ENCODE peak calls at places on chromosome 10, in four cellular contexts. P, X, S and J are unnamed samples.

GRCh38 chr10:72315611-72316385 is 38.9 kb downstream of the DNAJB12 start:
- DNase-seq in P (no peak), X (no peak), S (no peak), J (no peak)

GRCh38 chr10:6347391-6347951 is 144.7 kb downstream of the PFKFB3 start:
- DNase-seq in P (no peak), X (peak), S (no peak), J (no peak)

GRCh38 chr10:51937313-51937712 is 237.9 kb upstream of the CSTF2T start:
- DNase-seq in P (no peak), X (no peak), S (no peak), J (no peak)

GRCh38 chr10:59463909-59464308 is 101.6 kb upstream of the FAM13C start:
- DNase-seq in P (no peak), X (no peak), S (no peak), J (no peak)

GRCh38 chr10:129442866-129443265 is 24.2 kb upstream of the MGMT start:
- DNase-seq in P (no peak), X (no peak), S (no peak), J (no peak)

GRCh38 chr10:24156686-24157085 is 52.3 kb upstream of the KIAA1217 start:
- DNase-seq in P (no peak), X (no peak), S (no peak), J (no peak)

GRCh38 chr10:108097258-108097657 is 932.8 kb upstream of the SORCS1 start:
- DNase-seq in P (no peak), X (no peak), S (no peak), J (no peak)

GRCh38 chr10:98041352-98042043 is 11.1 kb upstream of the CRTAC1 start:
- DNase-seq in P (peak), X (no peak), S (peak), J (peak)

GRCh38 chr10:33241351-33241750 is 93.1 kb downstream of the NRP1 start:
- DNase-seq in P (no peak), X (no peak), S (no peak), J (no peak)

GRCh38 chr10:126090911-126091728 is 194.8 kb downstream of the FANK1 start:
- DNase-seq in P (no peak), X (no peak), S (no peak), J (no peak)

GRCh38 chr10:58189269-58189668 is 78.4 kb downstream of the IPMK start:
- DNase-seq in P (peak), X (no peak), S (no peak), J (no peak)

GRCh38 chr10:129031233-129032150 is 435.5 kb upstream of the MGMT start:
- DNase-seq in P (peak), X (no peak), S (peak), J (peak)

GRCh38 chr10:86635402-86635801 is 18.9 kb upstream of the OPN4 start:
- DNase-seq in P (no peak), X (no peak), S (no peak), J (no peak)

GRCh38 chr10:15817407-15818046 is 42.8 kb downstream of the MINDY3 start:
- DNase-seq in P (no peak), X (no peak), S (no peak), J (peak)

GRCh38 chr10:65482848-65483247 is 1443.0 kb upstream of the LRRTM3 start:
- DNase-seq in P (no peak), X (no peak), S (no peak), J (no peak)

GRCh38 chr10:109894516-109894915 is 28.8 kb downstream of the XPNPEP1 start:
- DNase-seq in P (no peak), X (no peak), S (no peak), J (no peak)

GRCh38 chr10:57692255-57692980 is 575.3 kb downstream of the IPMK start:
- DNase-seq in P (no peak), X (no peak), S (no peak), J (no peak)

GRCh38 chr10:76420725-76421124 is 989.3 kb downstream of the LRMDA start:
- DNase-seq in P (no peak), X (no peak), S (no peak), J (no peak)

GRCh38 chr10:35934637-35934995 is 292.5 kb upstream of the FZD8 start:
- DNase-seq in P (no peak), X (no peak), S (no peak), J (no peak)

GRCh38 chr10:86363184-86363832 is 3.3 kb downstream of the GRID1 start:
- DNase-seq in P (no peak), X (no peak), S (peak), J (no peak)

GRCh38 chr10:28879875-28880381 is 202.6 kb downstream of the BAMBI start:
- DNase-seq in P (no peak), X (no peak), S (no peak), J (no peak)

GRCh38 chr10:13517675-13518074 is 11.1 kb downstream of the BEND7 start:
- DNase-seq in P (no peak), X (no peak), S (no peak), J (no peak)

GRCh38 chr10:131731780-131732630 is 168.8 kb upstream of the PPP2R2D start:
- DNase-seq in P (no peak), X (no peak), S (no peak), J (no peak)

GRCh38 chr10:43120948-43121290 is 17.3 kb upstream of the CSGALNACT2 start:
- DNase-seq in P (no peak), X (peak), S (no peak), J (no peak)

GRCh38 chr10:131812736-131813604 is 87.8 kb upstream of the PPP2R2D start:
- DNase-seq in P (no peak), X (no peak), S (no peak), J (no peak)

GRCh38 chr10:76324283-76324682 is 892.9 kb downstream of the LRMDA start:
- DNase-seq in P (peak), X (no peak), S (no peak), J (no peak)

GRCh38 chr10:123398756-123399155 is 244.6 kb downstream of the BUB3 start:
- DNase-seq in P (no peak), X (no peak), S (no peak), J (no peak)

GRCh38 chr10:31000867-31001266 is 30.8 kb downstream of the ZNF438 start:
- DNase-seq in P (no peak), X (no peak), S (no peak), J (no peak)
- TF ChIP-seq FOXK2 in P (no peak), X (no peak), S (no peak), J (no peak)

GRCh38 chr10:64033710-64034109 is 512.5 kb downstream of the REEP3 start:
- DNase-seq in P (no peak), X (no peak), S (no peak), J (no peak)

GRCh38 chr10:64039208-64039607 is 518.0 kb downstream of the REEP3 start:
- DNase-seq in P (no peak), X (peak), S (no peak), J (no peak)

GRCh38 chr10:64038097-64038496 is 516.9 kb downstream of the REEP3 start:
- DNase-seq in P (no peak), X (no peak), S (no peak), J (no peak)

GRCh38 chr10:64036996-64037666 is 515.9 kb downstream of the REEP3 start:
- DNase-seq in P (no peak), X (no peak), S (no peak), J (no peak)

GRCh38 chr10:64036306-64036930 is 515.2 kb downstream of the REEP3 start:
- DNase-seq in P (no peak), X (no peak), S (no peak), J (no peak)
- TF ChIP-seq FOXK2 in P (no peak), X (no peak), S (no peak), J (no peak)

GRCh38 chr10:82737556-82737955 is 862.6 kb downstream of the NRG3 start:
- DNase-seq in P (no peak), X (no peak), S (no peak), J (no peak)

GRCh38 chr10:82742901-82743300 is 867.9 kb downstream of the NRG3 start:
- DNase-seq in P (no peak), X (no peak), S (no peak), J (no peak)

GRCh38 chr10:82742478-82742877 is 867.5 kb downstream of the NRG3 start:
- DNase-seq in P (no peak), X (no peak), S (no peak), J (no peak)
- TF ChIP-seq FOXK2 in P (no peak), X (no peak), S (no peak), J (no peak)

DNA sequence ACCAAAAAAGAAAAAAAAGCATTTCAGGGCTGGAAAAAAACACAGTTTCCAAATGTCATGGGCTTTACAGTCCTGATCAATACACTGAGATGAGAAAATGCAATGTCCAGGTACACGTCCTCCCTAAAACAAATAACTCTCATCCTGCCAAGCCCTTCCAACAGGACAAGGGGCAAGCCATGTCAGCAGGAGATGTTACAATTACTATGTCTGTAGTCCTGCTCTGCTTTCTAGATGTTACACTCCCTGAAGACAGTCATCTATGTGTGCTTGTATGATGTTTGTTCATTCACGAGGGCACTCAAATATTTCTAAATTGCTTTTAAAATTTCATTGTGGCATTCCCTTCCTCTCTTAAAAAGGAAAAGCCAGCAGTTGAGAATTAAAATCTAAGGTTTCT is 103.2 kb downstream of the SORBS1 start:
- DNase-seq in P (no peak), X (no peak), S (no peak), J (peak)
- TF ChIP-seq FOXK2 in P (no peak), X (no peak), S (no peak), J (no peak)

GRCh38 chr10:117137911-117138642 is at the start of gene VAX1:
- DNase-seq in P (peak), X (no peak), S (no peak), J (no peak)
- TF ChIP-seq FOXK2 in P (no peak), X (no peak), S (no peak), J (no peak)

GRCh38 chr10:88582806-88583583 is at the start of gene RNLS:
- DNase-seq in P (no peak), X (peak), S (peak), J (no peak)
- TF ChIP-seq FOXK2 in P (no peak), X (no peak), S (no peak), J (no peak)

GRCh38 chr10:74925716-74926115 is 99.3 kb downstream of the KAT6B start:
- DNase-seq in P (no peak), X (no peak), S (no peak), J (no peak)

GRCh38 chr10:74922921-74923320 is 96.5 kb downstream of the KAT6B start:
- DNase-seq in P (no peak), X (no peak), S (no peak), J (no peak)

GRCh38 chr10:74924251-74924954 is 98.0 kb downstream of the KAT6B start:
- DNase-seq in P (no peak), X (no peak), S (no peak), J (no peak)

GRCh38 chr10:74921744-74922143 is 95.3 kb downstream of the KAT6B start:
- DNase-seq in P (peak), X (no peak), S (peak), J (no peak)

GRCh38 chr10:74923556-74923955 is 97.2 kb downstream of the KAT6B start:
- DNase-seq in P (no peak), X (no peak), S (no peak), J (no peak)
- TF ChIP-seq FOXK2 in P (no peak), X (no peak), S (no peak), J (no peak)